ENCODE peak calls at places on chromosomes 1 and 21, in nine cellular contexts. One of them, this sample, is unnamed. For H3K27me3, the result is how much of the 10 kb centered on the place peaks cover.

GRCh38 chr1:157695417-157695816 is 5.2 kb downstream of the FCRL3 start:
- DNase-seq in mesenchymal stem cell: no peak
- DNase-seq in DND-41: no peak
- DNase-seq in neuronal stem cell: no peak
- DNase-seq in PC-9: no peak
- DNase-seq in neural progenitor cell: no peak
- DNase-seq in MM.1S: no peak
- DNase-seq in GM23248: no peak
- DNase-seq in GM23338: no peak
- DNase-seq in this sample: no peak

GRCh38 chr1:161001068-161001467 is 19.9 kb downstream of the F11R start:
- DNase-seq in GM23248: no peak
- DNase-seq in GM23338: no peak
- DNase-seq in MM.1S: no peak
- DNase-seq in neural progenitor cell: no peak
- DNase-seq in PC-9: no peak
- DNase-seq in mesenchymal stem cell: no peak
- DNase-seq in DND-41: no peak
- DNase-seq in neuronal stem cell: no peak
- DNase-seq in this sample: no peak

GRCh38 chr1:102102276-102102780 is 105.6 kb upstream of the OLFM3 start:
- DNase-seq in MM.1S: no peak
- DNase-seq in neuronal stem cell: no peak
- DNase-seq in GM23248: no peak
- DNase-seq in neural progenitor cell: no peak
- DNase-seq in PC-9: no peak
- DNase-seq in GM23338: no peak
- DNase-seq in mesenchymal stem cell: no peak
- DNase-seq in DND-41: no peak
- DNase-seq in this sample: no peak

GRCh38 chr1:99682291-99682751 is 36.4 kb downstream of the PALMD start:
- DNase-seq in mesenchymal stem cell: peak
- DNase-seq in neural progenitor cell: no peak
- DNase-seq in DND-41: no peak
- DNase-seq in MM.1S: no peak
- DNase-seq in GM23248: peak
- DNase-seq in neuronal stem cell: no peak
- DNase-seq in PC-9: no peak
- DNase-seq in GM23338: no peak
- DNase-seq in this sample: no peak

GRCh38 chr1:92749024-92749634 is 35.8 kb downstream of the EVI5 start:
- DNase-seq in GM23338: peak
- DNase-seq in MM.1S: peak
- DNase-seq in GM23248: peak
- DNase-seq in neural progenitor cell: peak
- DNase-seq in PC-9: peak
- DNase-seq in neuronal stem cell: peak
- DNase-seq in DND-41: peak
- DNase-seq in mesenchymal stem cell: peak
- DNase-seq in this sample: peak

GRCh38 chr21:38507374-38507942 is 9.2 kb upstream of the ERG start:
- DNase-seq in DND-41: no peak
- DNase-seq in MM.1S: no peak
- DNase-seq in mesenchymal stem cell: no peak
- DNase-seq in neural progenitor cell: no peak
- DNase-seq in GM23248: no peak
- DNase-seq in GM23338: no peak
- DNase-seq in PC-9: no peak
- DNase-seq in neuronal stem cell: no peak
- DNase-seq in this sample: no peak

GRCh38 chr1:178483251-178483957 is 13.4 kb downstream of the CLEC20A start:
- DNase-seq in MM.1S: no peak
- DNase-seq in neuronal stem cell: no peak
- DNase-seq in GM23338: no peak
- DNase-seq in GM23248: peak
- DNase-seq in DND-41: no peak
- DNase-seq in neural progenitor cell: no peak
- DNase-seq in mesenchymal stem cell: no peak
- DNase-seq in PC-9: no peak
- DNase-seq in this sample: no peak

GRCh38 chr1:119160851-119161250 is 20.4 kb upstream of the WARS2 start:
- DNase-seq in DND-41: no peak
- DNase-seq in neuronal stem cell: no peak
- DNase-seq in mesenchymal stem cell: peak
- DNase-seq in PC-9: no peak
- DNase-seq in MM.1S: no peak
- DNase-seq in neural progenitor cell: no peak
- DNase-seq in GM23248: peak
- DNase-seq in GM23338: no peak
- DNase-seq in this sample: no peak

GRCh38 chr1:147892731-147893214 is 9.8 kb upstream of the GJA8 start:
- DNase-seq in mesenchymal stem cell: peak
- DNase-seq in PC-9: peak
- DNase-seq in neuronal stem cell: no peak
- DNase-seq in neural progenitor cell: peak
- DNase-seq in GM23338: peak
- DNase-seq in GM23248: peak
- DNase-seq in MM.1S: peak
- DNase-seq in DND-41: peak
- DNase-seq in this sample: peak

GRCh38 chr1:8077602-8078001 is 51.5 kb upstream of the ERRFI1 start:
- DNase-seq in neuronal stem cell: no peak
- DNase-seq in MM.1S: no peak
- DNase-seq in PC-9: no peak
- DNase-seq in GM23338: no peak
- DNase-seq in neural progenitor cell: no peak
- DNase-seq in GM23248: no peak
- DNase-seq in mesenchymal stem cell: no peak
- DNase-seq in DND-41: no peak
- DNase-seq in this sample: no peak

GRCh38 chr1:228228601-228229074 is 20.8 kb downstream of the OBSCN start:
- DNase-seq in PC-9: no peak
- DNase-seq in GM23248: peak
- DNase-seq in mesenchymal stem cell: peak
- DNase-seq in GM23338: no peak
- DNase-seq in neuronal stem cell: no peak
- DNase-seq in DND-41: no peak
- DNase-seq in MM.1S: no peak
- DNase-seq in neural progenitor cell: no peak
- DNase-seq in this sample: no peak

GRCh38 chr1:184283999-184284398 is 102.8 kb upstream of the C1orf21 start:
- DNase-seq in DND-41: no peak
- DNase-seq in PC-9: no peak
- DNase-seq in GM23248: peak
- DNase-seq in GM23338: no peak
- DNase-seq in MM.1S: no peak
- DNase-seq in neuronal stem cell: no peak
- DNase-seq in neural progenitor cell: no peak
- DNase-seq in mesenchymal stem cell: peak
- DNase-seq in this sample: peak

GRCh38 chr21:46424062-46424591 is 34.6 kb upstream of the DIP2A start:
- DNase-seq in MM.1S: no peak
- DNase-seq in mesenchymal stem cell: no peak
- DNase-seq in neuronal stem cell: no peak
- DNase-seq in PC-9: no peak
- DNase-seq in GM23338: no peak
- DNase-seq in neural progenitor cell: no peak
- DNase-seq in DND-41: no peak
- DNase-seq in GM23248: no peak
- DNase-seq in this sample: no peak

GRCh38 chr1:48777219-48777895 is 666 bp upstream of the BEND5 start:
- DNase-seq in neural progenitor cell: peak
- DNase-seq in GM23338: peak
- DNase-seq in mesenchymal stem cell: no peak
- DNase-seq in MM.1S: no peak
- DNase-seq in DND-41: peak
- DNase-seq in PC-9: no peak
- DNase-seq in neuronal stem cell: peak
- DNase-seq in GM23248: peak
- DNase-seq in this sample: peak

GRCh38 chr1:15755021-15755642 is 3.5 kb upstream of the FBLIM1 start:
- DNase-seq in mesenchymal stem cell: no peak
- DNase-seq in MM.1S: no peak
- DNase-seq in neural progenitor cell: no peak
- DNase-seq in GM23338: no peak
- DNase-seq in PC-9: no peak
- DNase-seq in neuronal stem cell: no peak
- DNase-seq in DND-41: no peak
- DNase-seq in GM23248: no peak
- DNase-seq in this sample: no peak

GRCh38 chr21:32894321-32894720 is 122.8 kb upstream of the PAXBP1 start:
- DNase-seq in MM.1S: no peak
- DNase-seq in neuronal stem cell: no peak
- DNase-seq in GM23338: no peak
- DNase-seq in mesenchymal stem cell: no peak
- DNase-seq in GM23248: no peak
- DNase-seq in neural progenitor cell: no peak
- DNase-seq in PC-9: no peak
- DNase-seq in DND-41: no peak
- DNase-seq in this sample: no peak

GRCh38 chr1:236753554-236753953 is 41.5 kb upstream of the MTR start:
- DNase-seq in neuronal stem cell: peak
- DNase-seq in PC-9: no peak
- DNase-seq in neural progenitor cell: peak
- DNase-seq in GM23248: peak
- DNase-seq in DND-41: peak
- DNase-seq in mesenchymal stem cell: peak
- DNase-seq in MM.1S: peak
- DNase-seq in GM23338: peak
- DNase-seq in this sample: peak

DNA sequence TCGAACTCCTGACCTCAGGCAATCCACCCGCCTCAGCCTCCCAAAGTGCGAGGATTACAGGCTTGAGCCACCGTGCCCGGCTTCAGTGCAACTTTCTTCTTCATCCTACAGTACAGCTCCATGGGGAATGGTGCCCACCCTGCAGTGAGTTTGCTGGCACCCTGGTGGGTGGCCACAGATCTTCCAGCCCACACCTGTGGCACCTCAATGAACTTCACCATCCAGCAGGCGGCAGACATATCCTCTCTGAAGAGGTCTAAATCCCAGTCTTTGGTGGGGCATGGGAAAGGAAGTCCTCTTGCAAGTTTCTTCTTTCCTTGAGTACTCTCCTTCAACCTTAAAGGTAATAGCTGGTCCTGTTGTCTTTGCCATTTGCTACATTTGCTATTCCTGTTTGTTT is 18.1 kb upstream of the ZBTB8A start:
- DNase-seq in MM.1S: peak
- DNase-seq in neuronal stem cell: no peak
- DNase-seq in PC-9: no peak
- DNase-seq in GM23338: peak
- DNase-seq in GM23248: no peak
- DNase-seq in neural progenitor cell: no peak
- DNase-seq in DND-41: no peak
- DNase-seq in mesenchymal stem cell: no peak
- DNase-seq in this sample: no peak
- H3K4me3 ChIP-seq in MM.1S: peak
- H3K4me3 ChIP-seq in neuronal stem cell: no peak
- H3K4me3 ChIP-seq in PC-9: peak
- H3K4me3 ChIP-seq in GM23338: no peak
- H3K4me3 ChIP-seq in GM23248: peak
- H3K4me3 ChIP-seq in neural progenitor cell: no peak
- H3K4me3 ChIP-seq in DND-41: no peak
- H3K4me3 ChIP-seq in mesenchymal stem cell: no peak
- H3K4me3 ChIP-seq in this sample: no peak

DNA sequence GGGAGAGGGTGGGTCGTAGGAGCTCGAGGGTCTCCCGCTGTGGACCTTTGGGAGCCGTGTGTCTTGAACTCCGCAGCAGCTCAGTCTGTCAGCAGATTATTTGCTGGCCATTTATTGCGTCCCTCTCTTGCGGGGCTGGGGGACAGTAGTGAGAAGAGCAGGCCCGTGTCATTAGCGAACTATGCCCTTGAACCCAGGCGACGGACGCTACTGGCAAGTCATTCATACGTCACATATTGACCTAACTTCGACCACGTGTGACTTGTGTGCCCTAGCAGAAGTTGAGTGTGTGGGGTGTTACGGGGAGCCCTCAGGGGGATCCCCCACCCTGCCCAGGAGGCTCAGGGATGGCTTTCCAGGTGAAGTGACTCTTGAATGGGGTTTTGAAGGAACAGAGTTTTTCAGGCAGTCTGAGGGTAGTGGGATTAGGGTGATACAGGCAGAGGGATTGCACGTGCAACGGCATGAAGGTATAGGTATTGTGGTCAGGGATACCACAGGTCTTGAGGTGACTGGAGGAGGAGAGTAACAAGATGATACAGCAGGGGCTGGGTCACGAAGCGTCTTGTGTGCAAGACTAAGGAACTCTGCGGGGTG is 13.0 kb downstream of the RCC1 start:
- DNase-seq in neural progenitor cell: no peak
- DNase-seq in PC-9: no peak
- DNase-seq in DND-41: peak
- DNase-seq in GM23338: no peak
- DNase-seq in mesenchymal stem cell: peak
- DNase-seq in neuronal stem cell: no peak
- DNase-seq in MM.1S: peak
- DNase-seq in GM23248: peak
- DNase-seq in this sample: peak
- H2AFZ ChIP-seq in neural progenitor cell: no peak
- H2AFZ ChIP-seq in PC-9: peak
- H2AFZ ChIP-seq in DND-41: peak
- H2AFZ ChIP-seq in GM23338: peak
- H2AFZ ChIP-seq in mesenchymal stem cell: peak
- H2AFZ ChIP-seq in neuronal stem cell: peak
- H2AFZ ChIP-seq in MM.1S: peak
- H2AFZ ChIP-seq in GM23248: peak
- H2AFZ ChIP-seq in this sample: peak

DNA sequence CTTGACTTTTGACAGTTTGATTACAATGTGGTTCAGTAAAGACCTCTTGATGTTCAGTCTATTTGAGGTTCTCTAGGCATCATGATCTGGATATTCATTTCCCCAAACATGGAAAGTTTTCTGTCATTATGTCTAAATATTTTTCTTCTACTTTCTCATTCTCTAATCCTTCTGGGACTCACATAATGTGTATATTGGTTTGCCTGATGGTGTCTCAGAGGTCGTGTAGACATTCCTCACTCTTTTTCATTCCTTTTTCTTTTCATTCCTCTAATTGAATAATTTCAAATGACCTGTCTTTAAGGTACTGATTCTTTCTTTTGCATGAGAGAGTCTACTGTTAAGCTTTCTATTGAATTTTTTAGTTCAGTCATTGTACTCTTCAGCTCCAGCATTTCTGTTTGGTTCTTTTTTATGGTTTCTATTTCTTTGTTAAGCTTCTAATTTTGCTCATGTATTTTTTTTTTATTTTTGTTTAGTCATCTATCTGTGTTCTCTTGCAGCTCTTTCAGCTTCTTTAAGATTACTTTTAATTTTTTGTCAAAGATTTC is 158.4 kb downstream of the GDAP2 start:
- DNase-seq in neuronal stem cell: no peak
- DNase-seq in GM23248: no peak
- DNase-seq in PC-9: no peak
- DNase-seq in DND-41: no peak
- DNase-seq in mesenchymal stem cell: no peak
- DNase-seq in neural progenitor cell: no peak
- DNase-seq in GM23338: no peak
- DNase-seq in MM.1S: no peak
- DNase-seq in this sample: no peak
- H3K27me3 ChIP-seq in neuronal stem cell: under half
- H3K27me3 ChIP-seq in GM23248: under half
- H3K27me3 ChIP-seq in PC-9: under half
- H3K27me3 ChIP-seq in DND-41: under half
- H3K27me3 ChIP-seq in mesenchymal stem cell: under half
- H3K27me3 ChIP-seq in neural progenitor cell: under half
- H3K27me3 ChIP-seq in GM23338: under half
- H3K27me3 ChIP-seq in MM.1S: under half
- H3K27me3 ChIP-seq in this sample: under half

GRCh38 chr1:30824736-30825429 is 67.3 kb upstream of the LAPTM5 start:
- DNase-seq in neural progenitor cell: no peak
- DNase-seq in PC-9: no peak
- DNase-seq in GM23338: no peak
- DNase-seq in neuronal stem cell: no peak
- DNase-seq in MM.1S: no peak
- DNase-seq in mesenchymal stem cell: no peak
- DNase-seq in DND-41: no peak
- DNase-seq in GM23248: no peak
- DNase-seq in this sample: no peak
- H3K4me3 ChIP-seq in neural progenitor cell: peak
- H3K4me3 ChIP-seq in PC-9: no peak
- H3K4me3 ChIP-seq in GM23338: peak
- H3K4me3 ChIP-seq in neuronal stem cell: peak
- H3K4me3 ChIP-seq in MM.1S: peak
- H3K4me3 ChIP-seq in mesenchymal stem cell: no peak
- H3K4me3 ChIP-seq in DND-41: no peak
- H3K4me3 ChIP-seq in GM23248: peak
- H3K4me3 ChIP-seq in this sample: no peak

This sample was measured in hepatocyte.